ENCODE peak calls at places on chromosomes 5 and 9, in ten cellular contexts. T, G, Q, I, R, M, L, W, U and N are unnamed samples.

GRCh38 chr9:36742264-36742663 is 169.6 kb downstream of the MELK start:
- DNase-seq in W (peak; percentile 33), U (no peak), L (no peak), M (no peak), G (no peak), Q (no peak), R (no peak), T (no peak), I (no peak), N (no peak)

GRCh38 chr5:7534505-7534904 is 138.6 kb downstream of the ADCY2 start:
- DNase-seq in M (no peak), G (no peak), T (no peak), W (no peak), R (no peak), I (no peak), L (no peak), Q (no peak), U (no peak), N (no peak)

GRCh38 chr9:104923740-104924139 is 4.2 kb downstream of the ABCA1 start:
- DNase-seq in T (no peak), I (no peak), R (no peak), G (no peak), Q (no peak), U (no peak), M (no peak), L (no peak), W (no peak), N (no peak)

GRCh38 chr5:145908206-145908945 is 28.0 kb upstream of the SH3RF2 start:
- DNase-seq in T (no peak), M (no peak), R (no peak), I (no peak), Q (no peak), U (no peak), W (peak; percentile 37), G (no peak), L (no peak), N (no peak)

GRCh38 chr9:76630916-76631315 is 133.3 kb upstream of the PCA3 start:
- DNase-seq in W (no peak), L (no peak), R (no peak), T (no peak), U (no peak), I (no peak), Q (no peak), M (no peak), G (no peak), N (no peak)

GRCh38 chr9:97534185-97534584 is 32.7 kb downstream of the TMOD1 start:
- DNase-seq in T (no peak), W (no peak), G (no peak), I (no peak), U (no peak), L (no peak), Q (no peak), M (no peak), R (no peak), N (no peak)

GRCh38 chr9:90642570-90643539 is at the start of gene DIRAS2:
- DNase-seq in W (peak; percentile 97), M (peak; percentile 30), U (peak; percentile 29), I (peak; percentile 44), T (peak; percentile 75), R (no peak), L (peak; percentile 67), G (no peak), Q (peak; percentile 32), N (no peak)

GRCh38 chr5:3862906-3863305 is 267.3 kb downstream of the IRX1 start:
- DNase-seq in M (no peak), U (no peak), W (no peak), L (no peak), R (no peak), I (no peak), T (no peak), Q (no peak), G (no peak), N (no peak)

GRCh38 chr5:51201708-51202107 is 181.5 kb upstream of the ISL1 start:
- DNase-seq in U (no peak), R (no peak), G (no peak), W (peak; percentile 62), T (no peak), I (no peak), M (no peak), Q (no peak), L (no peak), N (no peak)

GRCh38 chr9:133955821-133956411 is 36.2 kb downstream of the VAV2 start:
- DNase-seq in M (peak; percentile 56), T (peak; percentile 50), L (no peak), R (no peak), W (peak; percentile 44), U (no peak), Q (no peak), G (no peak), I (no peak), N (no peak)

GRCh38 chr5:96652769-96653455 is 9.3 kb upstream of the CAST start:
- DNase-seq in L (no peak), G (no peak), T (no peak), I (peak; percentile 70), Q (peak; percentile 69), U (no peak), R (no peak), W (peak; percentile 96), M (peak; percentile 17), N (no peak)

GRCh38 chr5:72314571-72315172 is 5.4 kb downstream of the MRPS27 start:
- DNase-seq in W (peak; percentile 67), U (no peak), R (no peak), T (no peak), L (peak; percentile 71), Q (peak; percentile 67), I (peak; percentile 73), M (peak; percentile 76), G (no peak), N (peak; percentile 59)